ENCODE peak calls at places on chromosomes 5 and 9, in eight cellular contexts. One of them, this sample, is unnamed.

GRCh38 chr5:10479226-10479721 is 37.6 kb downstream of the ROPN1L start:
- DNase-seq in heart right ventricle: no peak
- DNase-seq in adrenal gland: no peak
- DNase-seq in astrocyte of the spinal cord: peak; percentile 82
- DNase-seq in neuronal stem cell: no peak
- DNase-seq in CD8-positive, alpha-beta memory T cell: no peak
- DNase-seq in fibroblast of pulmonary artery: peak; percentile 64
- DNase-seq in BJ: peak; percentile 52
- DNase-seq in this sample: no peak

GRCh38 chr5:54930736-54931135 is 54.7 kb downstream of the ESM1 start:
- DNase-seq in neuronal stem cell: no peak
- DNase-seq in CD8-positive, alpha-beta memory T cell: no peak
- DNase-seq in heart right ventricle: no peak
- DNase-seq in fibroblast of pulmonary artery: no peak
- DNase-seq in BJ: no peak
- DNase-seq in astrocyte of the spinal cord: no peak
- DNase-seq in adrenal gland: no peak
- DNase-seq in this sample: no peak

GRCh38 chr9:2307480-2307879 is 292.3 kb downstream of the SMARCA2 start:
- DNase-seq in fibroblast of pulmonary artery: peak; percentile 33
- DNase-seq in CD8-positive, alpha-beta memory T cell: no peak
- DNase-seq in neuronal stem cell: no peak
- DNase-seq in astrocyte of the spinal cord: peak; percentile 9
- DNase-seq in BJ: peak; percentile 88
- DNase-seq in heart right ventricle: no peak
- DNase-seq in adrenal gland: no peak
- DNase-seq in this sample: no peak

GRCh38 chr5:38426493-38426892 is 130.0 kb downstream of the LIFR start:
- DNase-seq in astrocyte of the spinal cord: no peak
- DNase-seq in adrenal gland: no peak
- DNase-seq in fibroblast of pulmonary artery: peak; percentile 46
- DNase-seq in BJ: no peak
- DNase-seq in heart right ventricle: no peak
- DNase-seq in CD8-positive, alpha-beta memory T cell: no peak
- DNase-seq in neuronal stem cell: no peak
- DNase-seq in this sample: no peak

GRCh38 chr5:107289030-107289714 is 381.6 kb downstream of the EFNA5 start:
- DNase-seq in adrenal gland: no peak
- DNase-seq in CD8-positive, alpha-beta memory T cell: no peak
- DNase-seq in astrocyte of the spinal cord: no peak
- DNase-seq in heart right ventricle: no peak
- DNase-seq in fibroblast of pulmonary artery: no peak
- DNase-seq in BJ: no peak
- DNase-seq in neuronal stem cell: no peak
- DNase-seq in this sample: no peak

GRCh38 chr9:126514037-126514821 is 99.5 kb upstream of the LMX1B start:
- DNase-seq in neuronal stem cell: peak; percentile 69
- DNase-seq in heart right ventricle: peak; percentile 82
- DNase-seq in astrocyte of the spinal cord: no peak
- DNase-seq in BJ: no peak
- DNase-seq in adrenal gland: peak; percentile 60
- DNase-seq in fibroblast of pulmonary artery: peak; percentile 31
- DNase-seq in CD8-positive, alpha-beta memory T cell: peak; percentile 40
- DNase-seq in this sample: no peak

GRCh38 chr5:170597876-170598275 is 94.1 kb downstream of the KCNIP1 start:
- DNase-seq in neuronal stem cell: no peak
- DNase-seq in fibroblast of pulmonary artery: peak; percentile 15
- DNase-seq in CD8-positive, alpha-beta memory T cell: no peak
- DNase-seq in adrenal gland: no peak
- DNase-seq in heart right ventricle: no peak
- DNase-seq in BJ: no peak
- DNase-seq in astrocyte of the spinal cord: peak; percentile 24
- DNase-seq in this sample: no peak

GRCh38 chr9:3528466-3528865 is 2.7 kb upstream of the RFX3 start:
- DNase-seq in heart right ventricle: no peak
- DNase-seq in astrocyte of the spinal cord: no peak
- DNase-seq in neuronal stem cell: no peak
- DNase-seq in fibroblast of pulmonary artery: no peak
- DNase-seq in CD8-positive, alpha-beta memory T cell: peak; percentile 52
- DNase-seq in adrenal gland: no peak
- DNase-seq in BJ: no peak
- DNase-seq in this sample: no peak

GRCh38 chr5:60295423-60295822 is 401.9 kb upstream of the PDE4D start:
- DNase-seq in astrocyte of the spinal cord: peak; percentile 37
- DNase-seq in fibroblast of pulmonary artery: peak; percentile 47
- DNase-seq in adrenal gland: no peak
- DNase-seq in neuronal stem cell: peak; percentile 9
- DNase-seq in heart right ventricle: no peak
- DNase-seq in BJ: no peak
- DNase-seq in CD8-positive, alpha-beta memory T cell: no peak
- DNase-seq in this sample: no peak

GRCh38 chr9:111759762-111760639 is 34.7 kb downstream of the SHOC1 start:
- DNase-seq in heart right ventricle: no peak
- DNase-seq in astrocyte of the spinal cord: peak; percentile 90
- DNase-seq in neuronal stem cell: peak; percentile 35
- DNase-seq in BJ: peak; percentile 63
- DNase-seq in adrenal gland: peak; percentile 64
- DNase-seq in CD8-positive, alpha-beta memory T cell: peak; percentile 59
- DNase-seq in fibroblast of pulmonary artery: peak; percentile 96
- DNase-seq in this sample: peak; percentile 66

GRCh38 chr5:134314443-134314842 is 52.5 kb downstream of the CDKL3 start:
- DNase-seq in fibroblast of pulmonary artery: no peak
- DNase-seq in neuronal stem cell: no peak
- DNase-seq in BJ: no peak
- DNase-seq in CD8-positive, alpha-beta memory T cell: no peak
- DNase-seq in adrenal gland: no peak
- DNase-seq in heart right ventricle: no peak
- DNase-seq in astrocyte of the spinal cord: no peak
- DNase-seq in this sample: no peak

GRCh38 chr5:132751444-132751843 is 4.2 kb downstream of the CCNI2 start:
- DNase-seq in BJ: no peak
- DNase-seq in heart right ventricle: no peak
- DNase-seq in CD8-positive, alpha-beta memory T cell: no peak
- DNase-seq in adrenal gland: no peak
- DNase-seq in astrocyte of the spinal cord: peak; percentile 28
- DNase-seq in neuronal stem cell: no peak
- DNase-seq in fibroblast of pulmonary artery: peak; percentile 89
- DNase-seq in this sample: no peak

GRCh38 chr5:130206686-130207085 is 302.4 kb downstream of the CHSY3 start:
- DNase-seq in astrocyte of the spinal cord: no peak
- DNase-seq in CD8-positive, alpha-beta memory T cell: no peak
- DNase-seq in neuronal stem cell: no peak
- DNase-seq in adrenal gland: no peak
- DNase-seq in BJ: no peak
- DNase-seq in fibroblast of pulmonary artery: peak; percentile 15
- DNase-seq in heart right ventricle: no peak
- DNase-seq in this sample: no peak

GRCh38 chr9:133680250-133680975 is 44.2 kb downstream of the DBH start:
- DNase-seq in adrenal gland: no peak
- DNase-seq in neuronal stem cell: no peak
- DNase-seq in CD8-positive, alpha-beta memory T cell: no peak
- DNase-seq in fibroblast of pulmonary artery: no peak
- DNase-seq in BJ: no peak
- DNase-seq in astrocyte of the spinal cord: no peak
- DNase-seq in heart right ventricle: no peak
- DNase-seq in this sample: no peak

GRCh38 chr5:9231842-9232241 is 314.0 kb downstream of the SEMA5A start:
- DNase-seq in heart right ventricle: no peak
- DNase-seq in fibroblast of pulmonary artery: no peak
- DNase-seq in CD8-positive, alpha-beta memory T cell: no peak
- DNase-seq in adrenal gland: no peak
- DNase-seq in BJ: no peak
- DNase-seq in astrocyte of the spinal cord: no peak
- DNase-seq in neuronal stem cell: no peak
- DNase-seq in this sample: no peak

GRCh38 chr9:98801969-98802371 is 5.5 kb upstream of the GALNT12 start:
- DNase-seq in fibroblast of pulmonary artery: no peak
- DNase-seq in neuronal stem cell: no peak
- DNase-seq in astrocyte of the spinal cord: no peak
- DNase-seq in adrenal gland: no peak
- DNase-seq in heart right ventricle: no peak
- DNase-seq in BJ: no peak
- DNase-seq in CD8-positive, alpha-beta memory T cell: no peak
- DNase-seq in this sample: peak; percentile 18

GRCh38 chr5:167982-168660 is 23.2 kb upstream of the LRRC14B start:
- DNase-seq in BJ: peak; percentile 95
- DNase-seq in fibroblast of pulmonary artery: peak; percentile 95
- DNase-seq in neuronal stem cell: no peak
- DNase-seq in heart right ventricle: no peak
- DNase-seq in CD8-positive, alpha-beta memory T cell: no peak
- DNase-seq in astrocyte of the spinal cord: peak; percentile 98
- DNase-seq in adrenal gland: peak; percentile 11
- DNase-seq in this sample: no peak

GRCh38 chr9:92747459-92748232 is 17.0 kb downstream of the BICD2 start:
- DNase-seq in astrocyte of the spinal cord: no peak
- DNase-seq in BJ: no peak
- DNase-seq in heart right ventricle: no peak
- DNase-seq in CD8-positive, alpha-beta memory T cell: no peak
- DNase-seq in neuronal stem cell: no peak
- DNase-seq in fibroblast of pulmonary artery: no peak
- DNase-seq in adrenal gland: no peak
- DNase-seq in this sample: peak; percentile 81

GRCh38 chr9:95023217-95024003 is 294.1 kb downstream of the FANCC start:
- DNase-seq in fibroblast of pulmonary artery: peak; percentile 69
- DNase-seq in neuronal stem cell: no peak
- DNase-seq in adrenal gland: no peak
- DNase-seq in astrocyte of the spinal cord: peak; percentile 91
- DNase-seq in heart right ventricle: peak; percentile 41
- DNase-seq in CD8-positive, alpha-beta memory T cell: no peak
- DNase-seq in BJ: peak; percentile 87
- DNase-seq in this sample: no peak

GRCh38 chr9:121133104-121133816 is 58.5 kb downstream of the CNTRL start:
- DNase-seq in neuronal stem cell: no peak
- DNase-seq in adrenal gland: no peak
- DNase-seq in heart right ventricle: peak; percentile 18
- DNase-seq in CD8-positive, alpha-beta memory T cell: peak; percentile 75
- DNase-seq in astrocyte of the spinal cord: no peak
- DNase-seq in BJ: no peak
- DNase-seq in fibroblast of pulmonary artery: no peak
- DNase-seq in this sample: peak; percentile 87

GRCh38 chr5:143569722-143570567 is 166.5 kb upstream of the NR3C1 start:
- DNase-seq in fibroblast of pulmonary artery: no peak
- DNase-seq in CD8-positive, alpha-beta memory T cell: no peak
- DNase-seq in neuronal stem cell: no peak
- DNase-seq in heart right ventricle: no peak
- DNase-seq in BJ: no peak
- DNase-seq in adrenal gland: no peak
- DNase-seq in astrocyte of the spinal cord: no peak
- DNase-seq in this sample: no peak

GRCh38 chr9:85995097-85995496 is 54.2 kb downstream of the NAA35 start:
- DNase-seq in CD8-positive, alpha-beta memory T cell: no peak
- DNase-seq in fibroblast of pulmonary artery: no peak
- DNase-seq in BJ: no peak
- DNase-seq in adrenal gland: no peak
- DNase-seq in neuronal stem cell: no peak
- DNase-seq in heart right ventricle: no peak
- DNase-seq in astrocyte of the spinal cord: no peak
- DNase-seq in this sample: no peak
- H3K4me3 ChIP-seq in CD8-positive, alpha-beta memory T cell: no peak overlapping the region
- H3K4me3 ChIP-seq in fibroblast of pulmonary artery: no peak overlapping the region
- H3K4me3 ChIP-seq in BJ: no peak overlapping the region
- H3K4me3 ChIP-seq in adrenal gland: no peak overlapping the region
- H3K4me3 ChIP-seq in neuronal stem cell: no peak overlapping the region
- H3K4me3 ChIP-seq in heart right ventricle: no peak overlapping the region
- H3K4me3 ChIP-seq in astrocyte of the spinal cord: no peak overlapping the region
- H3K4me3 ChIP-seq in this sample: no peak overlapping the region

DNA sequence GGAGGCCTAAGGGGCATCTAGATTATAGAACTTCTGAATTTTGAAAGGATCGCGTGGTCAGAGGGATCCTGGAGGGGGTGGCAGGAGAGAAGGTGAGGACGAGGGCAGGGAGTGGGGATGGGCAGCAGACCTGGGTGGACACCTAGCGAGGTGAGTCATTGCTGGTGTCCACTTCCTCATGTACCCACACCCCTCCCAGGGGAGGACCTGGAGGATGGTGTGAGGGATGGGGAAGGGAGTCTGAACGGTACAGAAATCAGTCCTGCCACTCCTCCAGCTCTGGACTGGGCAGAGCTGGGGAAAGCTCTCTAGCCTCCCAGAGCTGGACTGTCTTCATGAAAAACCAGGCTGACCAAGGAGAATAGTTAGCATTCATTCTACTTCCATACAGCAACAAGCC is 46.9 kb downstream of the TMOD1 start:
- DNase-seq in BJ: no peak
- DNase-seq in neuronal stem cell: no peak
- DNase-seq in CD8-positive, alpha-beta memory T cell: no peak
- DNase-seq in adrenal gland: no peak
- DNase-seq in fibroblast of pulmonary artery: no peak
- DNase-seq in heart right ventricle: no peak
- DNase-seq in astrocyte of the spinal cord: no peak
- DNase-seq in this sample: no peak
- H3K4me3 ChIP-seq in BJ: no peak overlapping the region
- H3K4me3 ChIP-seq in neuronal stem cell: no peak overlapping the region
- H3K4me3 ChIP-seq in CD8-positive, alpha-beta memory T cell: no peak overlapping the region
- H3K4me3 ChIP-seq in adrenal gland: no peak overlapping the region
- H3K4me3 ChIP-seq in fibroblast of pulmonary artery: no peak overlapping the region
- H3K4me3 ChIP-seq in heart right ventricle: no peak overlapping the region
- H3K4me3 ChIP-seq in astrocyte of the spinal cord: no peak overlapping the region
- H3K4me3 ChIP-seq in this sample: no peak overlapping the region

GRCh38 chr5:175103746-175104145 is 340.2 kb downstream of the DRD1 start:
- DNase-seq in astrocyte of the spinal cord: no peak
- DNase-seq in adrenal gland: no peak
- DNase-seq in fibroblast of pulmonary artery: no peak
- DNase-seq in BJ: no peak
- DNase-seq in CD8-positive, alpha-beta memory T cell: no peak
- DNase-seq in heart right ventricle: no peak
- DNase-seq in neuronal stem cell: peak; percentile 63
- DNase-seq in this sample: no peak
- H3K4me3 ChIP-seq in astrocyte of the spinal cord: no peak overlapping the region
- H3K4me3 ChIP-seq in adrenal gland: no peak overlapping the region
- H3K4me3 ChIP-seq in fibroblast of pulmonary artery: no peak overlapping the region
- H3K4me3 ChIP-seq in BJ: no peak overlapping the region
- H3K4me3 ChIP-seq in CD8-positive, alpha-beta memory T cell: no peak overlapping the region
- H3K4me3 ChIP-seq in heart right ventricle: no peak overlapping the region
- H3K4me3 ChIP-seq in neuronal stem cell: no peak overlapping the region
- H3K4me3 ChIP-seq in this sample: no peak overlapping the region

GRCh38 chr5:139740993-139741672 is 54.5 kb upstream of the PSD2 start:
- DNase-seq in adrenal gland: no peak
- DNase-seq in BJ: no peak
- DNase-seq in CD8-positive, alpha-beta memory T cell: no peak
- DNase-seq in fibroblast of pulmonary artery: no peak
- DNase-seq in astrocyte of the spinal cord: no peak
- DNase-seq in heart right ventricle: no peak
- DNase-seq in neuronal stem cell: no peak
- DNase-seq in this sample: no peak

GRCh38 chr5:139743001-139743771 is 52.4 kb upstream of the PSD2 start:
- DNase-seq in heart right ventricle: no peak
- DNase-seq in astrocyte of the spinal cord: no peak
- DNase-seq in fibroblast of pulmonary artery: no peak
- DNase-seq in BJ: no peak
- DNase-seq in neuronal stem cell: no peak
- DNase-seq in adrenal gland: no peak
- DNase-seq in CD8-positive, alpha-beta memory T cell: no peak
- DNase-seq in this sample: no peak

GRCh38 chr5:139740138-139740992 is 55.2 kb upstream of the PSD2 start:
- DNase-seq in CD8-positive, alpha-beta memory T cell: no peak
- DNase-seq in heart right ventricle: no peak
- DNase-seq in BJ: no peak
- DNase-seq in astrocyte of the spinal cord: no peak
- DNase-seq in fibroblast of pulmonary artery: no peak
- DNase-seq in adrenal gland: no peak
- DNase-seq in neuronal stem cell: no peak
- DNase-seq in this sample: no peak

GRCh38 chr5:139742173-139742903 is 53.3 kb upstream of the PSD2 start:
- DNase-seq in neuronal stem cell: no peak
- DNase-seq in heart right ventricle: no peak
- DNase-seq in adrenal gland: no peak
- DNase-seq in CD8-positive, alpha-beta memory T cell: no peak
- DNase-seq in astrocyte of the spinal cord: no peak
- DNase-seq in BJ: no peak
- DNase-seq in fibroblast of pulmonary artery: no peak
- DNase-seq in this sample: no peak

GRCh38 chr5:139741823-139742172 is 53.8 kb upstream of the PSD2 start:
- DNase-seq in astrocyte of the spinal cord: no peak
- DNase-seq in CD8-positive, alpha-beta memory T cell: no peak
- DNase-seq in fibroblast of pulmonary artery: no peak
- DNase-seq in neuronal stem cell: no peak
- DNase-seq in adrenal gland: no peak
- DNase-seq in heart right ventricle: no peak
- DNase-seq in BJ: no peak
- DNase-seq in this sample: no peak
- H3K4me3 ChIP-seq in astrocyte of the spinal cord: no peak overlapping the region
- H3K4me3 ChIP-seq in CD8-positive, alpha-beta memory T cell: no peak overlapping the region
- H3K4me3 ChIP-seq in fibroblast of pulmonary artery: no peak overlapping the region
- H3K4me3 ChIP-seq in neuronal stem cell: no peak overlapping the region
- H3K4me3 ChIP-seq in adrenal gland: no peak overlapping the region
- H3K4me3 ChIP-seq in heart right ventricle: no peak overlapping the region
- H3K4me3 ChIP-seq in BJ: no peak overlapping the region
- H3K4me3 ChIP-seq in this sample: no peak overlapping the region